ENCODE peak calls at places on chromosomes 5 and 9, in ten cellular contexts. I, D, R, P, F, O, U, K, M and T are unnamed samples.

GRCh38 chr9:127505396-127506116 is 54.2 kb downstream of the LRSAM1 start:
- DNase-seq in M (no peak), D (peak), R (peak), U (no peak), P (no peak), I (peak), O (no peak), K (peak), F (no peak), T (no peak)

GRCh38 chr5:136506131-136506530 is 140.8 kb upstream of the TRPC7 start:
- DNase-seq in F (no peak), I (no peak), R (no peak), K (no peak), O (no peak), M (no peak), U (no peak), D (no peak), P (no peak), T (no peak)

GRCh38 chr5:143237664-143238063 is 165.8 kb downstream of the NR3C1 start:
- DNase-seq in D (no peak), F (no peak), R (no peak), O (no peak), K (no peak), P (no peak), U (no peak), I (no peak), M (no peak), T (no peak)

GRCh38 chr5:17123785-17124184 is 93.6 kb upstream of the BASP1 start:
- DNase-seq in U (no peak), P (no peak), F (peak), M (no peak), K (no peak), R (peak), I (no peak), D (no peak), O (no peak), T (no peak)

GRCh38 chr5:111278824-111279504 is 54.8 kb downstream of the CAMK4 start:
- DNase-seq in I (peak), M (peak), D (peak), R (peak), U (peak), O (no peak), K (no peak), P (peak), F (peak), T (peak)

GRCh38 chr9:124210697-124211096 is 47.1 kb upstream of the NEK6 start:
- DNase-seq in P (no peak), U (no peak), F (no peak), M (no peak), O (peak), D (no peak), I (no peak), R (no peak), K (no peak), T (no peak)

GRCh38 chr9:71783120-71783523 is 14.8 kb upstream of the CEMIP2 start:
- DNase-seq in R (no peak), I (peak), U (no peak), D (no peak), O (peak), M (peak), P (no peak), K (peak), F (peak), T (no peak)

GRCh38 chr5:76737131-76737556 is 21.2 kb downstream of the F2R start:
- DNase-seq in P (no peak), K (no peak), R (no peak), F (no peak), D (no peak), M (no peak), I (no peak), U (no peak), O (no peak), T (no peak)

GRCh38 chr5:134555889-134556311 is 30.4 kb downstream of the JADE2 start:
- DNase-seq in U (peak), F (peak), R (peak), P (peak), D (no peak), O (peak), M (peak), K (no peak), I (peak), T (no peak)

GRCh38 chr9:116547729-116548426 is 139.2 kb upstream of the TRIM32 start:
- DNase-seq in F (no peak), M (no peak), U (no peak), P (no peak), O (no peak), D (no peak), I (peak), R (no peak), K (no peak), T (no peak)

GRCh38 chr5:120454094-120454798 is 9.9 kb upstream of the PRR16 start:
- DNase-seq in I (no peak), R (no peak), K (no peak), O (peak), P (no peak), U (no peak), D (no peak), F (no peak), M (no peak), T (no peak)

GRCh38 chr5:125961150-125961549 is 462.1 kb upstream of the GRAMD2B start:
- DNase-seq in R (no peak), U (no peak), F (no peak), K (no peak), D (no peak), P (no peak), O (no peak), I (no peak), M (no peak), T (no peak)

GRCh38 chr9:115730845-115731244 is 422.7 kb upstream of the PAPPA start:
- DNase-seq in I (no peak), K (no peak), D (no peak), O (peak), U (no peak), P (no peak), R (no peak), M (no peak), F (no peak), T (no peak)

GRCh38 chr5:126462239-126463014 is 39.2 kb downstream of the GRAMD2B start:
- DNase-seq in D (no peak), M (no peak), P (no peak), F (no peak), I (no peak), O (peak), K (no peak), U (no peak), R (no peak), T (peak)

GRCh38 chr5:138870611-138871010 is 4.5 kb downstream of the LRRTM2 start:
- DNase-seq in M (no peak), P (no peak), K (no peak), O (no peak), F (no peak), R (no peak), I (no peak), U (no peak), D (no peak), T (no peak)

GRCh38 chr5:98564836-98565235 is 208.6 kb upstream of the RGMB start:
- DNase-seq in F (no peak), P (no peak), M (no peak), I (no peak), U (no peak), K (no peak), D (no peak), R (no peak), O (peak), T (no peak)

GRCh38 chr5:72040513-72040912 is 66.8 kb upstream of the MAP1B start:
- DNase-seq in F (no peak), R (no peak), U (no peak), I (no peak), D (no peak), O (no peak), K (no peak), M (no peak), P (no peak), T (no peak)

GRCh38 chr5:14239951-14240350 is 96.8 kb downstream of the TRIO start:
- DNase-seq in O (no peak), R (no peak), I (no peak), P (no peak), U (no peak), M (no peak), D (no peak), K (no peak), F (no peak), T (no peak)

GRCh38 chr9:120925535-120926396 is 830 bp downstream of the TRAF1 start:
- DNase-seq in K (no peak), M (no peak), D (no peak), U (peak), R (peak), F (no peak), O (peak), I (peak), P (no peak), T (no peak)

GRCh38 chr5:133635051-133635450 is 22.7 kb upstream of the FSTL4 start:
- DNase-seq in K (no peak), P (no peak), I (peak), O (peak), F (no peak), D (no peak), M (no peak), R (no peak), U (no peak), T (no peak)

GRCh38 chr5:124342586-124342985 is 403.9 kb downstream of the ZNF608 start:
- DNase-seq in D (no peak), O (no peak), U (no peak), M (no peak), P (no peak), K (no peak), R (no peak), I (no peak), F (no peak), T (no peak)

GRCh38 chr5:172107606-172108005 is 80.4 kb downstream of the STK10 start:
- DNase-seq in P (no peak), R (no peak), K (no peak), D (no peak), I (peak), F (no peak), M (no peak), O (peak), U (no peak), T (no peak)

GRCh38 chr5:141040093-141040762 is 10.9 kb upstream of the PCDHB1 start:
- DNase-seq in D (no peak), I (peak), P (peak), U (peak), R (no peak), O (no peak), K (peak), F (peak), M (no peak), T (no peak)

GRCh38 chr5:83306572-83307241 is 164.8 kb upstream of the VCAN start:
- DNase-seq in I (no peak), D (peak), M (peak), O (peak), U (peak), F (peak), R (peak), P (peak), K (no peak), T (no peak)

GRCh38 chr9:77909306-77909705 is 122.3 kb downstream of the GNAQ start:
- DNase-seq in O (no peak), D (no peak), M (no peak), R (peak), I (no peak), K (no peak), U (no peak), F (no peak), P (no peak), T (no peak)
- TF ChIP-seq POLR2A in O (no peak), D (no peak), M (no peak), R (no peak), I (no peak), K (no peak), U (no peak), F (no peak), P (no peak), T (no peak)

DNA sequence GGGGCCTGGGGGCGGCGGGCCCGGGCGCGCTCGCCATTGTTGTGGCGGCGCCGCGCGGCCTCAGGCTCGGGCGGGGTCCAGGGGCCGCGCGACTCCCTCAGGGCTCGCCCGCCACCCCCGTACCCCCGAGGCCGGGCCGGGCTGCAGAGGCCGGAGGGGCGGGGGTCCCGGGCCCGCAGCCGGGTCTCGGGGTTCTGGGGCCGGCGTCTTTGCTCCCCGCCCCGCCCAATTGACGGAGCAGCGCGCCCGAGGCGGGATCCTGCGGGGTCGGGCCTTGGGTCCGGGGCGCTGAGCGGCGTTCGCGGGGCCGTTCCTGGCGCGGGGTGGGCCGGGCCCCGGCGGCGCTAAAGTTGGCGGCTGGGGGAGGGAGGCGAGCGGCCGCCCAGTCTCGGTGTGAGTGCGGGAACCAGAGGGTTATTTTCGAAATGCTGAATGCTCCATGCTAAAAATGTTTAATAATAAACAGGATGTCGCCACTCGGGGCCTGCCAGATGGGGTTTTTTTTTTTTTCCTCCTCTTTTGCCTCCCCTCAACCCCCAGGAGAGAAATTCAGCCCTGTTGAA is 659 bp downstream of the PRRC2B start:
- DNase-seq in F (peak), P (no peak), D (peak), M (peak), U (peak), R (peak), O (no peak), K (peak), I (no peak), T (no peak)
- TF ChIP-seq POLR2A in F (no peak), P (no peak), D (no peak), M (no peak), U (no peak), R (no peak), O (no peak), K (no peak), I (no peak), T (no peak)

DNA sequence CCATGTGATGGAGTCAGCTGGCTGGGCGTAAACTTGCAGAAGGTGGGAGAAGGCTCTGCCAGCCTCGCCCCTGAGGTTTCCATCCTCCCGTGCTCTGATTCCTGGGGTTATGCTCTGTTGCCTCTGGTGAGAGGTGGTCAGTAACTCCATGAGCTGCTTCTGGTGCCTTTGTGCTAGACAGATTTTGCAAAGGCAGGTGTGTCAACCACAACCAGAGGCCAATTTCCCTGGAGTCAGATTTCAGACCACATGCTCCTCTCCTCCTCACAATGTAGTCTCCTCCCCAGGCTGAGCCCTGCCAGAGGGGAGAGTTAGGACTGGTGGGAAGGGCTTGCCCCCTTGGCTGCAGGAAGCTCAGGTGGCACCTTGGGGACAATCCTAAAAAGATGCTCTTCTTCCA is 38.8 kb upstream of the TENT4A start:
- DNase-seq in R (no peak), U (no peak), F (no peak), I (no peak), M (no peak), D (no peak), P (no peak), K (no peak), O (no peak), T (no peak)
- TF ChIP-seq POLR2A in R (no peak), U (no peak), F (no peak), I (no peak), M (no peak), D (no peak), P (no peak), K (no peak), O (no peak), T (no peak)

GRCh38 chr5:116372931-116373597 is 201.6 kb downstream of the SEMA6A start:
- DNase-seq in O (no peak), F (no peak), M (no peak), U (no peak), K (no peak), D (no peak), I (no peak), P (no peak), R (no peak), T (no peak)
- TF ChIP-seq POLR2A in O (no peak), F (no peak), M (no peak), U (no peak), K (no peak), D (no peak), I (no peak), P (no peak), R (no peak), T (no peak)